ENCODE peak calls at places on chromosomes 11 and 22, in seven cellular contexts. One of them, this sample, is unnamed.

GRCh38 chr22:37485714-37486223 is 415 bp downstream of the MFNG start:
- DNase-seq in HCT116: no peak
- DNase-seq in K562: no peak
- DNase-seq in fibroblast of lung: no peak
- DNase-seq in hepatocyte: no peak
- DNase-seq in astrocyte: no peak
- DNase-seq in GM23248: no peak
- DNase-seq in this sample: no peak

GRCh38 chr11:125416993-125417935 is 78.8 kb downstream of the FEZ1 start:
- DNase-seq in GM23248: no peak
- DNase-seq in astrocyte: no peak
- DNase-seq in K562: no peak
- DNase-seq in fibroblast of lung: no peak
- DNase-seq in hepatocyte: no peak
- DNase-seq in HCT116: no peak
- DNase-seq in this sample: no peak

GRCh38 chr11:70270877-70271634 is 566 bp downstream of the PPFIA1 start:
- DNase-seq in astrocyte: peak; percentile 66
- DNase-seq in fibroblast of lung: peak; percentile 50
- DNase-seq in HCT116: no peak
- DNase-seq in hepatocyte: peak; percentile 81
- DNase-seq in K562: peak; percentile 78
- DNase-seq in GM23248: peak; percentile 80
- DNase-seq in this sample: peak; percentile 53

GRCh38 chr11:121323208-121323607 is 30.6 kb downstream of the SC5D start:
- DNase-seq in fibroblast of lung: no peak
- DNase-seq in hepatocyte: no peak
- DNase-seq in HCT116: no peak
- DNase-seq in astrocyte: no peak
- DNase-seq in GM23248: peak; percentile 8
- DNase-seq in K562: no peak
- DNase-seq in this sample: no peak

GRCh38 chr11:45820211-45820857 is 15.4 kb downstream of the SLC35C1 start:
- DNase-seq in hepatocyte: no peak
- DNase-seq in GM23248: no peak
- DNase-seq in fibroblast of lung: no peak
- DNase-seq in K562: no peak
- DNase-seq in HCT116: no peak
- DNase-seq in astrocyte: no peak
- DNase-seq in this sample: no peak

GRCh38 chr11:68584097-68584496 is 100.2 kb upstream of the GAL start:
- DNase-seq in HCT116: no peak
- DNase-seq in astrocyte: no peak
- DNase-seq in K562: peak; percentile 70
- DNase-seq in fibroblast of lung: peak; percentile 19
- DNase-seq in GM23248: peak; percentile 37
- DNase-seq in hepatocyte: peak; percentile 52
- DNase-seq in this sample: peak; percentile 22

GRCh38 chr11:111120691-111121090 is 124.8 kb upstream of the POU2AF2 start:
- DNase-seq in K562: no peak
- DNase-seq in hepatocyte: no peak
- DNase-seq in HCT116: no peak
- DNase-seq in fibroblast of lung: no peak
- DNase-seq in astrocyte: no peak
- DNase-seq in GM23248: no peak
- DNase-seq in this sample: no peak

GRCh38 chr11:37712246-37712645 is 1114.2 kb upstream of the RAG2 start:
- DNase-seq in astrocyte: no peak
- DNase-seq in fibroblast of lung: peak; percentile 6
- DNase-seq in GM23248: no peak
- DNase-seq in K562: no peak
- DNase-seq in HCT116: no peak
- DNase-seq in hepatocyte: peak; percentile 13
- DNase-seq in this sample: no peak

GRCh38 chr11:41235670-41236069 is 223.8 kb downstream of the LRRC4C start:
- DNase-seq in fibroblast of lung: no peak
- DNase-seq in K562: no peak
- DNase-seq in hepatocyte: no peak
- DNase-seq in astrocyte: no peak
- DNase-seq in HCT116: no peak
- DNase-seq in GM23248: no peak
- DNase-seq in this sample: no peak

GRCh38 chr11:38060930-38061329 is 1462.9 kb upstream of the RAG2 start:
- DNase-seq in fibroblast of lung: no peak
- DNase-seq in hepatocyte: no peak
- DNase-seq in astrocyte: peak; percentile 31
- DNase-seq in K562: no peak
- DNase-seq in GM23248: no peak
- DNase-seq in HCT116: no peak
- DNase-seq in this sample: no peak

GRCh38 chr11:66697988-66698387 is 20.3 kb upstream of the RBM4B start:
- DNase-seq in HCT116: no peak
- DNase-seq in GM23248: no peak
- DNase-seq in K562: no peak
- DNase-seq in hepatocyte: no peak
- DNase-seq in fibroblast of lung: no peak
- DNase-seq in astrocyte: no peak
- DNase-seq in this sample: no peak

GRCh38 chr22:39712938-39713525 is 142.5 kb downstream of the CACNA1I start:
- DNase-seq in astrocyte: no peak
- DNase-seq in K562: no peak
- DNase-seq in GM23248: no peak
- DNase-seq in hepatocyte: no peak
- DNase-seq in fibroblast of lung: no peak
- DNase-seq in HCT116: no peak
- DNase-seq in this sample: no peak

GRCh38 chr11:44791546-44791945 is 64.8 kb downstream of the TSPAN18 start:
- DNase-seq in HCT116: no peak
- DNase-seq in hepatocyte: no peak
- DNase-seq in astrocyte: no peak
- DNase-seq in K562: no peak
- DNase-seq in GM23248: no peak
- DNase-seq in fibroblast of lung: no peak
- DNase-seq in this sample: no peak
- H2AFZ ChIP-seq in HCT116: no peak overlapping the region
- H2AFZ ChIP-seq in hepatocyte: no peak overlapping the region
- H2AFZ ChIP-seq in astrocyte: no peak overlapping the region
- H2AFZ ChIP-seq in K562: no peak overlapping the region
- H2AFZ ChIP-seq in GM23248: no peak overlapping the region
- H2AFZ ChIP-seq in fibroblast of lung: no peak overlapping the region
- H2AFZ ChIP-seq in this sample: no peak overlapping the region

GRCh38 chr11:123364145-123364544 is 65.9 kb upstream of the GRAMD1B start:
- DNase-seq in astrocyte: no peak
- DNase-seq in fibroblast of lung: no peak
- DNase-seq in hepatocyte: no peak
- DNase-seq in HCT116: no peak
- DNase-seq in GM23248: no peak
- DNase-seq in K562: no peak
- DNase-seq in this sample: no peak

GRCh38 chr11:123360267-123360936 is 69.7 kb upstream of the GRAMD1B start:
- DNase-seq in GM23248: no peak
- DNase-seq in fibroblast of lung: no peak
- DNase-seq in astrocyte: no peak
- DNase-seq in HCT116: no peak
- DNase-seq in K562: no peak
- DNase-seq in hepatocyte: no peak
- DNase-seq in this sample: no peak

GRCh38 chr11:123362941-123363340 is 67.1 kb upstream of the GRAMD1B start:
- DNase-seq in hepatocyte: no peak
- DNase-seq in K562: no peak
- DNase-seq in fibroblast of lung: no peak
- DNase-seq in GM23248: peak; percentile 4
- DNase-seq in HCT116: no peak
- DNase-seq in astrocyte: no peak
- DNase-seq in this sample: no peak

GRCh38 chr11:123365955-123366354 is 64.1 kb upstream of the GRAMD1B start:
- DNase-seq in HCT116: no peak
- DNase-seq in GM23248: no peak
- DNase-seq in K562: no peak
- DNase-seq in fibroblast of lung: no peak
- DNase-seq in astrocyte: no peak
- DNase-seq in hepatocyte: no peak
- DNase-seq in this sample: no peak

GRCh38 chr11:123363556-123363955 is 66.5 kb upstream of the GRAMD1B start:
- DNase-seq in K562: no peak
- DNase-seq in GM23248: no peak
- DNase-seq in HCT116: no peak
- DNase-seq in hepatocyte: no peak
- DNase-seq in fibroblast of lung: no peak
- DNase-seq in astrocyte: no peak
- DNase-seq in this sample: no peak
- TF ChIP-seq EZH2 in K562: no peak
- TF ChIP-seq EZH2 in GM23248: no peak
- TF ChIP-seq EZH2 in HCT116: no peak
- TF ChIP-seq EZH2 in hepatocyte: no peak
- TF ChIP-seq EZH2 in fibroblast of lung: no peak
- TF ChIP-seq EZH2 in astrocyte: no peak
- TF ChIP-seq EZH2 in this sample: no peak

DNA sequence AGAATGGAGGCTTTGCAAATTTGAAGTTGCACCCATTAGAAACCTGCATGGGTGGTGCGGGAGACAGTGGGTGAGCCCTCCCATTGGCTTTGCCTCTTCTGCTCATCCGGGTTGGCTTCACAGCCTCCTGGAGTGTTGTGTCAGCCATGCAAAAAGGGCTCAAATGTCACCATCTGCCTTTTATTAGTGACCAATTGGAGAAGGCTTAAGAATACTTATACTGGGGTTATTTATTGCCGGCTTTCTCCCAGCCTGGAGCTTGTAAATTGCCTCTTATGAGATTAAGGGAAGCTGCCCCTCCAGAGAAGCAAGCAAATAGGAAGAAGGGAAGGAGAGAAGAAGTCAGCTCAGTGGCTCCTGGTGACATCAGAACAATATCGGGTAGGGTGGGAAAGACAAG is 182.6 kb downstream of the ST3GAL4 start:
- DNase-seq in GM23248: no peak
- DNase-seq in K562: no peak
- DNase-seq in fibroblast of lung: no peak
- DNase-seq in hepatocyte: no peak
- DNase-seq in HCT116: no peak
- DNase-seq in astrocyte: no peak
- DNase-seq in this sample: no peak
- H3K27ac ChIP-seq in GM23248: no peak overlapping the region
- H3K27ac ChIP-seq in K562: no peak overlapping the region
- H3K27ac ChIP-seq in fibroblast of lung: no peak overlapping the region
- H3K27ac ChIP-seq in hepatocyte: no peak overlapping the region
- H3K27ac ChIP-seq in HCT116: no peak overlapping the region
- H3K27ac ChIP-seq in astrocyte: no peak overlapping the region
- H3K27ac ChIP-seq in this sample: no peak overlapping the region

GRCh38 chr11:134762248-134763029 is 350.4 kb upstream of the B3GAT1 start:
- DNase-seq in hepatocyte: no peak
- DNase-seq in GM23248: no peak
- DNase-seq in fibroblast of lung: peak; percentile 3
- DNase-seq in HCT116: no peak
- DNase-seq in astrocyte: no peak
- DNase-seq in K562: peak; percentile 24
- DNase-seq in this sample: no peak

GRCh38 chr11:134763030-134763388 is 351.0 kb upstream of the B3GAT1 start:
- DNase-seq in fibroblast of lung: no peak
- DNase-seq in GM23248: no peak
- DNase-seq in K562: no peak
- DNase-seq in HCT116: no peak
- DNase-seq in astrocyte: no peak
- DNase-seq in hepatocyte: no peak
- DNase-seq in this sample: no peak

GRCh38 chr11:134760957-134761356 is 348.9 kb upstream of the B3GAT1 start:
- DNase-seq in astrocyte: no peak
- DNase-seq in fibroblast of lung: no peak
- DNase-seq in hepatocyte: no peak
- DNase-seq in HCT116: no peak
- DNase-seq in K562: no peak
- DNase-seq in GM23248: no peak
- DNase-seq in this sample: no peak

GRCh38 chr11:134761361-134761760 is 349.3 kb upstream of the B3GAT1 start:
- DNase-seq in HCT116: no peak
- DNase-seq in GM23248: no peak
- DNase-seq in hepatocyte: no peak
- DNase-seq in fibroblast of lung: no peak
- DNase-seq in K562: no peak
- DNase-seq in astrocyte: no peak
- DNase-seq in this sample: no peak

GRCh38 chr11:134761926-134762247 is 349.8 kb upstream of the B3GAT1 start:
- DNase-seq in fibroblast of lung: no peak
- DNase-seq in astrocyte: no peak
- DNase-seq in HCT116: no peak
- DNase-seq in hepatocyte: no peak
- DNase-seq in GM23248: no peak
- DNase-seq in K562: no peak
- DNase-seq in this sample: no peak
- H2AFZ ChIP-seq in fibroblast of lung: no peak overlapping the region
- H2AFZ ChIP-seq in astrocyte: no peak overlapping the region
- H2AFZ ChIP-seq in HCT116: no peak overlapping the region
- H2AFZ ChIP-seq in hepatocyte: no peak overlapping the region
- H2AFZ ChIP-seq in GM23248: no peak overlapping the region
- H2AFZ ChIP-seq in K562: peak overlapping the region; percentile 51
- H2AFZ ChIP-seq in this sample: no peak overlapping the region

GRCh38 chr11:74634537-74634936 is 42.2 kb downstream of the POLD3 start:
- DNase-seq in HCT116: peak; percentile 71
- DNase-seq in hepatocyte: peak; percentile 38
- DNase-seq in GM23248: peak; percentile 58
- DNase-seq in astrocyte: peak; percentile 50
- DNase-seq in K562: peak; percentile 37
- DNase-seq in fibroblast of lung: peak; percentile 43
- DNase-seq in this sample: peak; percentile 69
- TF ChIP-seq EZH2 in HCT116: no peak
- TF ChIP-seq EZH2 in hepatocyte: no peak
- TF ChIP-seq EZH2 in GM23248: no peak
- TF ChIP-seq EZH2 in astrocyte: no peak
- TF ChIP-seq EZH2 in K562: no peak
- TF ChIP-seq EZH2 in fibroblast of lung: no peak
- TF ChIP-seq EZH2 in this sample: no peak

GRCh38 chr11:65185166-65185565 is 3.4 kb downstream of the CAPN1 start:
- DNase-seq in K562: no peak
- DNase-seq in hepatocyte: no peak
- DNase-seq in HCT116: no peak
- DNase-seq in astrocyte: no peak
- DNase-seq in fibroblast of lung: no peak
- DNase-seq in GM23248: no peak
- DNase-seq in this sample: no peak

GRCh38 chr11:65187146-65187675 is 5.5 kb downstream of the CAPN1 start:
- DNase-seq in K562: no peak
- DNase-seq in HCT116: no peak
- DNase-seq in astrocyte: no peak
- DNase-seq in hepatocyte: no peak
- DNase-seq in fibroblast of lung: no peak
- DNase-seq in GM23248: no peak
- DNase-seq in this sample: no peak

GRCh38 chr11:65185869-65186341 is 4.2 kb downstream of the CAPN1 start:
- DNase-seq in HCT116: no peak
- DNase-seq in K562: no peak
- DNase-seq in hepatocyte: no peak
- DNase-seq in fibroblast of lung: no peak
- DNase-seq in astrocyte: no peak
- DNase-seq in GM23248: no peak
- DNase-seq in this sample: no peak

GRCh38 chr11:65187971-65188461 is 6.3 kb downstream of the CAPN1 start:
- DNase-seq in fibroblast of lung: no peak
- DNase-seq in HCT116: no peak
- DNase-seq in hepatocyte: no peak
- DNase-seq in GM23248: no peak
- DNase-seq in K562: no peak
- DNase-seq in astrocyte: no peak
- DNase-seq in this sample: no peak

GRCh38 chr11:65186701-65187100 is 5.0 kb downstream of the CAPN1 start:
- DNase-seq in hepatocyte: no peak
- DNase-seq in HCT116: no peak
- DNase-seq in astrocyte: no peak
- DNase-seq in fibroblast of lung: no peak
- DNase-seq in K562: no peak
- DNase-seq in GM23248: no peak
- DNase-seq in this sample: no peak
- H3K27ac ChIP-seq in hepatocyte: no peak overlapping the region
- H3K27ac ChIP-seq in HCT116: no peak overlapping the region
- H3K27ac ChIP-seq in astrocyte: no peak overlapping the region
- H3K27ac ChIP-seq in fibroblast of lung: no peak overlapping the region
- H3K27ac ChIP-seq in K562: no peak overlapping the region
- H3K27ac ChIP-seq in GM23248: no peak overlapping the region
- H3K27ac ChIP-seq in this sample: no peak overlapping the region

This sample was measured in PC-9.